ENCODE peak calls at places on chromosome 16, in four cellular contexts. K is mammary epithelial cell; Z is naive B cell; A is stimulated activated CD4-positive, alpha-beta T cell treated with anti-CD3 and anti-CD28 coated beads, Interleukin-12 subunit alpha, Interleukin-12 subunit beta, amount 100 ng/mL, for 24 hours. I is an unnamed sample.

GRCh38 chr16:11668590-11669379 is 530 bp downstream of the SNN start:
- DNase-seq in K (no peak), Z (no peak), A (no peak), I (peak)

GRCh38 chr16:20768121-20768520 is 4.3 kb downstream of the ACSM3 start:
- DNase-seq in K (peak), Z (no peak), A (no peak), I (no peak)

GRCh38 chr16:83887088-83887487 is 11.8 kb upstream of the MLYCD start:
- DNase-seq in K (peak), Z (no peak), A (no peak), I (peak)

GRCh38 chr16:75218256-75219076 is at the start of gene CTRB1:
- DNase-seq in K (no peak), Z (no peak), A (no peak), I (no peak)

GRCh38 chr16:49528035-49528434 is 154.4 kb downstream of the C16orf78 start:
- DNase-seq in K (no peak), Z (no peak), A (peak), I (no peak)

GRCh38 chr16:17342031-17342430 is 128.7 kb downstream of the XYLT1 start:
- DNase-seq in K (no peak), Z (no peak), A (no peak), I (no peak)

GRCh38 chr16:71627631-71628236 is 1.8 kb downstream of the MARVELD3 start:
- DNase-seq in K (no peak), Z (no peak), A (no peak), I (peak)

GRCh38 chr16:57889960-57890751 is 80.8 kb downstream of the CNGB1 start:
- DNase-seq in K (no peak), Z (no peak), A (no peak), I (no peak)

GRCh38 chr16:65336169-65336568 is 214.3 kb upstream of the CDH11 start:
- DNase-seq in K (peak), Z (no peak), A (no peak), I (no peak)

GRCh38 chr16:54027126-54027922 is 259.3 kb downstream of the IRX3 start:
- DNase-seq in K (peak), Z (no peak), A (no peak), I (no peak)

GRCh38 chr16:5448798-5449197 is 351.2 kb upstream of the EEF2KMT start:
- DNase-seq in K (no peak), Z (no peak), A (no peak), I (no peak)

GRCh38 chr16:77434365-77435239 is at the start of gene ADAMTS18:
- DNase-seq in K (no peak), Z (no peak), A (no peak), I (peak)

GRCh38 chr16:69073181-69073669 is 32.2 kb upstream of the HAS3 start:
- DNase-seq in K (peak), Z (no peak), A (no peak), I (no peak)

GRCh38 chr16:86167061-86167460 is 268.1 kb downstream of the IRF8 start:
- DNase-seq in K (no peak), Z (no peak), A (no peak), I (no peak)

GRCh38 chr16:2507052-2507678 is 6.6 kb upstream of the ATP6V0C start:
- DNase-seq in K (no peak), Z (peak), A (no peak), I (peak)

GRCh38 chr16:78822509-78822908 is 723.1 kb downstream of the WWOX start:
- DNase-seq in K (no peak), Z (no peak), A (no peak), I (peak)

GRCh38 chr16:2790631-2791030 is 3.3 kb upstream of the PRSS33 start:
- DNase-seq in K (no peak), Z (no peak), A (no peak), I (no peak)

GRCh38 chr16:75928295-75928694 is 202.0 kb upstream of the CPHXL start:
- DNase-seq in K (no peak), Z (no peak), A (no peak), I (no peak)

GRCh38 chr16:88628512-88628974 is 9.8 kb upstream of the IL17C start:
- DNase-seq in K (no peak), Z (no peak), A (no peak), I (peak)

GRCh38 chr16:53545433-53545832 is 42.4 kb upstream of the AKTIP start:
- DNase-seq in K (no peak), Z (no peak), A (no peak), I (peak)

GRCh38 chr16:19348578-19349315 is 63.2 kb downstream of the CLEC19A start:
- DNase-seq in K (no peak), Z (no peak), A (no peak), I (peak)

GRCh38 chr16:54286330-54287017 is at the start of gene IRX3:
- DNase-seq in K (peak), Z (no peak), A (no peak), I (peak)

GRCh38 chr16:72961115-72961832 is 86.7 kb downstream of the ZFHX3 start:
- DNase-seq in K (no peak), Z (no peak), A (no peak), I (no peak)

GRCh38 chr16:71927383-71927782 is 32.1 kb downstream of the IST1 start:
- DNase-seq in K (peak), Z (no peak), A (no peak), I (no peak)

GRCh38 chr16:22098538-22099255 is 6.4 kb downstream of the VWA3A start:
- DNase-seq in K (peak), Z (peak), A (no peak), I (peak)

GRCh38 chr16:22075776-22076175 is 16.6 kb upstream of the VWA3A start:
- DNase-seq in K (no peak), Z (no peak), A (no peak), I (no peak)

GRCh38 chr16:11036868-11037410 is 92.6 kb downstream of the CLEC16A start:
- DNase-seq in K (no peak), Z (no peak), A (no peak), I (no peak)

GRCh38 chr16:50298591-50299507 is 32.5 kb downstream of the ADCY7 start:
- DNase-seq in K (no peak), Z (no peak), A (no peak), I (no peak)

GRCh38 chr16:57503366-57503765 is 17.1 kb upstream of the DOK4 start:
- DNase-seq in K (peak), Z (no peak), A (no peak), I (peak)

GRCh38 chr16:89686520-89687091 is at the start of gene CDK10:
- DNase-seq in K (peak), Z (peak), A (peak), I (peak)

I was measured in GM23338.